ENCODE peak calls at places on chromosomes 2 and 18, in eight cellular contexts. One of them, this sample, is unnamed.

GRCh38 chr2:54470241-54470938 is 14.3 kb downstream of the SPTBN1 start:
- DNase-seq in ELR: peak; percentile 63
- DNase-seq in HFF-Myc: no peak
- DNase-seq in fibroblast of lung: peak; percentile 41
- DNase-seq in NCI-H1092 treated with DMSO at 0.1 percent for 48 hours: no peak
- DNase-seq in effector CD4-positive, alpha-beta T cell: no peak
- DNase-seq in activated CD8-positive, alpha-beta memory T cell treated with anti-CD3 and anti-CD28 coated beads for 24 hours: no peak
- DNase-seq in upper lobe of right lung: no peak
- DNase-seq in this sample: no peak

GRCh38 chr2:213991454-213992108 is 419.3 kb upstream of the VWC2L start:
- DNase-seq in ELR: peak; percentile 47
- DNase-seq in HFF-Myc: no peak
- DNase-seq in fibroblast of lung: no peak
- DNase-seq in NCI-H1092 treated with DMSO at 0.1 percent for 48 hours: no peak
- DNase-seq in effector CD4-positive, alpha-beta T cell: no peak
- DNase-seq in activated CD8-positive, alpha-beta memory T cell treated with anti-CD3 and anti-CD28 coated beads for 24 hours: no peak
- DNase-seq in upper lobe of right lung: no peak
- DNase-seq in this sample: no peak

GRCh38 chr2:36493221-36493620 is 104.7 kb downstream of the FEZ2 start:
- DNase-seq in ELR: no peak
- DNase-seq in HFF-Myc: no peak
- DNase-seq in fibroblast of lung: no peak
- DNase-seq in NCI-H1092 treated with DMSO at 0.1 percent for 48 hours: no peak
- DNase-seq in effector CD4-positive, alpha-beta T cell: no peak
- DNase-seq in activated CD8-positive, alpha-beta memory T cell treated with anti-CD3 and anti-CD28 coated beads for 24 hours: no peak
- DNase-seq in upper lobe of right lung: no peak
- DNase-seq in this sample: no peak

GRCh38 chr2:240913810-240914644 is 7.9 kb downstream of the CROCC2 start:
- DNase-seq in ELR: peak; percentile 64
- DNase-seq in HFF-Myc: no peak
- DNase-seq in fibroblast of lung: peak; percentile 86
- DNase-seq in NCI-H1092 treated with DMSO at 0.1 percent for 48 hours: peak; percentile 31
- DNase-seq in effector CD4-positive, alpha-beta T cell: peak; percentile 53
- DNase-seq in activated CD8-positive, alpha-beta memory T cell treated with anti-CD3 and anti-CD28 coated beads for 24 hours: peak; percentile 88
- DNase-seq in upper lobe of right lung: peak; percentile 81
- DNase-seq in this sample: no peak

GRCh38 chr2:70188460-70188859 is 2.4 kb downstream of the C2orf42 start:
- DNase-seq in ELR: no peak
- DNase-seq in HFF-Myc: no peak
- DNase-seq in fibroblast of lung: no peak
- DNase-seq in NCI-H1092 treated with DMSO at 0.1 percent for 48 hours: no peak
- DNase-seq in effector CD4-positive, alpha-beta T cell: no peak
- DNase-seq in activated CD8-positive, alpha-beta memory T cell treated with anti-CD3 and anti-CD28 coated beads for 24 hours: no peak
- DNase-seq in upper lobe of right lung: no peak
- DNase-seq in this sample: no peak

GRCh38 chr2:4882421-4882820 is 809.8 kb upstream of the SOX11 start:
- DNase-seq in ELR: no peak
- DNase-seq in HFF-Myc: no peak
- DNase-seq in fibroblast of lung: no peak
- DNase-seq in NCI-H1092 treated with DMSO at 0.1 percent for 48 hours: peak; percentile 30
- DNase-seq in effector CD4-positive, alpha-beta T cell: no peak
- DNase-seq in activated CD8-positive, alpha-beta memory T cell treated with anti-CD3 and anti-CD28 coated beads for 24 hours: no peak
- DNase-seq in upper lobe of right lung: no peak
- DNase-seq in this sample: peak; percentile 4

GRCh38 chr2:109032229-109032800 is 43.3 kb upstream of the EDAR start:
- DNase-seq in ELR: no peak
- DNase-seq in HFF-Myc: no peak
- DNase-seq in fibroblast of lung: no peak
- DNase-seq in NCI-H1092 treated with DMSO at 0.1 percent for 48 hours: no peak
- DNase-seq in effector CD4-positive, alpha-beta T cell: peak; percentile 46
- DNase-seq in activated CD8-positive, alpha-beta memory T cell treated with anti-CD3 and anti-CD28 coated beads for 24 hours: no peak
- DNase-seq in upper lobe of right lung: no peak
- DNase-seq in this sample: no peak

GRCh38 chr2:9397201-9397600 is 26.1 kb downstream of the ITGB1BP1 start:
- DNase-seq in ELR: no peak
- DNase-seq in HFF-Myc: no peak
- DNase-seq in fibroblast of lung: no peak
- DNase-seq in NCI-H1092 treated with DMSO at 0.1 percent for 48 hours: no peak
- DNase-seq in effector CD4-positive, alpha-beta T cell: no peak
- DNase-seq in activated CD8-positive, alpha-beta memory T cell treated with anti-CD3 and anti-CD28 coated beads for 24 hours: no peak
- DNase-seq in upper lobe of right lung: peak; percentile 46
- DNase-seq in this sample: no peak

GRCh38 chr2:100818606-100819364 is 1.2 kb upstream of the NPAS2 start:
- DNase-seq in ELR: peak; percentile 80
- DNase-seq in HFF-Myc: no peak
- DNase-seq in fibroblast of lung: peak; percentile 91
- DNase-seq in NCI-H1092 treated with DMSO at 0.1 percent for 48 hours: no peak
- DNase-seq in effector CD4-positive, alpha-beta T cell: no peak
- DNase-seq in activated CD8-positive, alpha-beta memory T cell treated with anti-CD3 and anti-CD28 coated beads for 24 hours: peak; percentile 73
- DNase-seq in upper lobe of right lung: peak; percentile 80
- DNase-seq in this sample: no peak

GRCh38 chr2:154403242-154403790 is 295.2 kb upstream of the KCNJ3 start:
- DNase-seq in ELR: no peak
- DNase-seq in HFF-Myc: no peak
- DNase-seq in fibroblast of lung: no peak
- DNase-seq in NCI-H1092 treated with DMSO at 0.1 percent for 48 hours: no peak
- DNase-seq in effector CD4-positive, alpha-beta T cell: no peak
- DNase-seq in activated CD8-positive, alpha-beta memory T cell treated with anti-CD3 and anti-CD28 coated beads for 24 hours: no peak
- DNase-seq in upper lobe of right lung: no peak
- DNase-seq in this sample: no peak

GRCh38 chr2:53077413-53077812 is 690.2 kb upstream of the CHAC2 start:
- DNase-seq in ELR: no peak
- DNase-seq in HFF-Myc: no peak
- DNase-seq in fibroblast of lung: no peak
- DNase-seq in NCI-H1092 treated with DMSO at 0.1 percent for 48 hours: no peak
- DNase-seq in effector CD4-positive, alpha-beta T cell: no peak
- DNase-seq in activated CD8-positive, alpha-beta memory T cell treated with anti-CD3 and anti-CD28 coated beads for 24 hours: no peak
- DNase-seq in upper lobe of right lung: no peak
- DNase-seq in this sample: no peak

GRCh38 chr18:48597110-48597509 is 58.3 kb downstream of the CTIF start:
- DNase-seq in ELR: no peak
- DNase-seq in HFF-Myc: no peak
- DNase-seq in fibroblast of lung: no peak
- DNase-seq in NCI-H1092 treated with DMSO at 0.1 percent for 48 hours: no peak
- DNase-seq in effector CD4-positive, alpha-beta T cell: no peak
- DNase-seq in activated CD8-positive, alpha-beta memory T cell treated with anti-CD3 and anti-CD28 coated beads for 24 hours: no peak
- DNase-seq in upper lobe of right lung: no peak
- DNase-seq in this sample: no peak

GRCh38 chr2:15400240-15400826 is 160.8 kb downstream of the NBAS start:
- DNase-seq in ELR: no peak
- DNase-seq in HFF-Myc: no peak
- DNase-seq in fibroblast of lung: no peak
- DNase-seq in NCI-H1092 treated with DMSO at 0.1 percent for 48 hours: no peak
- DNase-seq in effector CD4-positive, alpha-beta T cell: no peak
- DNase-seq in activated CD8-positive, alpha-beta memory T cell treated with anti-CD3 and anti-CD28 coated beads for 24 hours: no peak
- DNase-seq in upper lobe of right lung: no peak
- DNase-seq in this sample: no peak

GRCh38 chr18:10559566-10560456 is 34.0 kb downstream of the NAPG start:
- DNase-seq in ELR: peak; percentile 10
- DNase-seq in HFF-Myc: no peak
- DNase-seq in fibroblast of lung: no peak
- DNase-seq in NCI-H1092 treated with DMSO at 0.1 percent for 48 hours: peak; percentile 26
- DNase-seq in effector CD4-positive, alpha-beta T cell: no peak
- DNase-seq in activated CD8-positive, alpha-beta memory T cell treated with anti-CD3 and anti-CD28 coated beads for 24 hours: peak; percentile 61
- DNase-seq in upper lobe of right lung: no peak
- DNase-seq in this sample: no peak

This sample was measured in brain pericyte.